ENCODE peak calls at places on chromosomes 16 and 17, in ten cellular contexts. M, X, O, P, U, G, D, L, W and J are unnamed samples.
A peak's percentile ranks its signal among the peaks of the same experiment; 100 is the strongest.

GRCh38 chr17:3890893-3891219 is 2.0 kb downstream of the CAMKK1 start:
- DNase-seq in W (no peak), D (no peak), M (no peak), U (no peak), G (no peak), P (no peak), X (no peak), L (no peak), O (no peak), J (no peak)

GRCh38 chr17:68973098-68973929 is 18.1 kb upstream of the ABCA8 start:
- DNase-seq in W (no peak), L (no peak), U (no peak), O (no peak), M (no peak), X (no peak), G (no peak), D (no peak), P (no peak), J (no peak)

GRCh38 chr16:89392881-89393730 is 97.3 kb downstream of the ANKRD11 start:
- DNase-seq in U (no peak), X (no peak), L (no peak), P (no peak), D (no peak), O (no peak), W (no peak), G (no peak), M (peak; percentile 1), J (no peak)

GRCh38 chr17:72657467-72658317 is 434.8 kb downstream of the SLC39A11 start:
- DNase-seq in L (no peak), W (no peak), M (no peak), P (no peak), G (no peak), O (no peak), X (no peak), U (no peak), D (no peak), J (peak; percentile 79)

GRCh38 chr17:81976332-81977210 is 858 bp upstream of the ASPSCR1 start:
- DNase-seq in P (peak; percentile 69), M (peak; percentile 83), X (no peak), U (no peak), G (no peak), L (no peak), O (no peak), W (peak; percentile 69), D (no peak), J (peak; percentile 28)

GRCh38 chr17:29619251-29619650 is 3.5 kb downstream of the CORO6 start:
- DNase-seq in G (no peak), X (peak; percentile 57), P (no peak), W (no peak), O (no peak), D (no peak), U (no peak), M (peak; percentile 18), L (no peak), J (peak; percentile 15)

GRCh38 chr16:56520251-56520577 is 390 bp upstream of the BBS2 start:
- DNase-seq in G (no peak), L (no peak), X (no peak), O (no peak), W (no peak), D (no peak), U (no peak), P (no peak), M (no peak), J (no peak)

GRCh38 chr17:17944253-17944652 is 27.9 kb downstream of the TOM1L2 start:
- DNase-seq in U (no peak), D (no peak), P (no peak), L (no peak), M (no peak), G (no peak), W (no peak), O (no peak), X (no peak), J (no peak)

GRCh38 chr17:4771519-4772234 is at the start of gene TM4SF5:
- DNase-seq in M (no peak), W (no peak), P (peak; percentile 76), O (no peak), X (no peak), G (no peak), L (no peak), D (no peak), U (no peak), J (peak; percentile 34)

GRCh38 chr17:80660527-80661198 is 116.0 kb downstream of the RPTOR start:
- DNase-seq in D (no peak), G (no peak), W (no peak), O (no peak), U (no peak), M (no peak), P (no peak), X (no peak), L (no peak), J (no peak)
- TF ChIP-seq CTCF in D (no peak), G (no peak), W (no peak), O (no peak), U (no peak), M (no peak), P (no peak), X (no peak), L (no peak), J (no peak)

GRCh38 chr17:46943511-46944393 is 20.8 kb downstream of the GOSR2 start:
- DNase-seq in W (peak; percentile 28), U (no peak), M (no peak), G (no peak), D (no peak), L (peak; percentile 51), O (no peak), X (peak; percentile 38), P (no peak), J (no peak)

GRCh38 chr17:46942441-46943217 is 19.7 kb downstream of the GOSR2 start:
- DNase-seq in W (peak; percentile 70), P (peak; percentile 74), X (peak; percentile 89), L (peak; percentile 63), G (peak; percentile 73), D (no peak), O (peak; percentile 55), M (no peak), U (no peak), J (peak; percentile 91)

GRCh38 chr17:46947236-46947635 is 24.3 kb downstream of the GOSR2 start:
- DNase-seq in G (peak; percentile 5), D (no peak), X (no peak), O (no peak), M (no peak), P (no peak), U (no peak), L (no peak), W (no peak), J (no peak)

GRCh38 chr17:46943218-46943510 is 20.2 kb downstream of the GOSR2 start:
- DNase-seq in G (no peak), W (no peak), U (no peak), X (no peak), D (no peak), O (no peak), P (no peak), M (no peak), L (no peak), J (no peak)

DNA sequence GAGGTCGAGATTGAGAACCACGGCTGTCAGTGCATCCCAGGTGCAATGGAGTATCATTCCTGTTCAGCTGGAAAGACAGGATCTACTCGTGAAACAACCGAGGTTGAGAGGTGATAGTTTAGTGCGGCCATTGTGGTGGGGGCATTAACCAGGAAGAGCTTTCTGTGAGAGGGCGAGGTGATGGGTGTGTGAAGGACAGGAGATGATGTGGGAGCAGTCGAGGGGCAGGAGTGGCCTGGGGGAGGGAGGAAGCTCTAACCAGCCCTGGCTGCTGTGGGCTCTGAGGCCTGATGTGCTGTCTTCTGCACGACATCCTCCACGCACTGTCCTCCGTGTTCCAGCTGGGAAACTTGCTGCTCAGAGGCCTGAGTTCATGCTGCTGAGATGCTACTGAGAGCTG is 22.0 kb downstream of the GOSR2 start:
- DNase-seq in O (no peak), P (no peak), U (peak; percentile 33), X (no peak), W (no peak), M (no peak), L (no peak), D (no peak), G (no peak), J (peak; percentile 48)
- TF ChIP-seq CTCF in O (no peak), P (no peak), U (no peak), X (no peak), W (no peak), M (no peak), L (no peak), D (no peak), G (no peak), J (no peak)

GRCh38 chr17:1905190-1905919 is 75.5 kb downstream of the RPA1 start:
- DNase-seq in W (no peak), P (no peak), U (no peak), D (no peak), M (no peak), O (no peak), G (no peak), L (no peak), X (no peak), J (no peak)

GRCh38 chr17:1907216-1907631 is 77.4 kb downstream of the RPA1 start:
- DNase-seq in X (no peak), W (no peak), M (peak; percentile 42), G (no peak), U (no peak), L (no peak), O (no peak), D (no peak), P (no peak), J (no peak)

GRCh38 chr17:1907818-1908698 is 78.3 kb downstream of the RPA1 start:
- DNase-seq in X (peak; percentile 64), P (no peak), O (no peak), D (no peak), U (no peak), M (peak; percentile 79), W (no peak), L (no peak), G (no peak), J (no peak)

GRCh38 chr17:1904273-1905052 is 74.7 kb downstream of the RPA1 start:
- DNase-seq in P (no peak), X (no peak), W (no peak), M (no peak), U (peak; percentile 23), O (no peak), L (no peak), G (peak; percentile 39), D (no peak), J (no peak)

GRCh38 chr17:1906622-1907021 is 76.8 kb downstream of the RPA1 start:
- DNase-seq in L (no peak), W (no peak), D (no peak), P (no peak), G (no peak), U (no peak), X (peak; percentile 21), M (no peak), O (no peak), J (no peak)
- TF ChIP-seq CTCF in L (no peak), W (no peak), D (no peak), P (no peak), G (no peak), U (no peak), X (no peak), M (no peak), O (no peak), J (no peak)

DNA sequence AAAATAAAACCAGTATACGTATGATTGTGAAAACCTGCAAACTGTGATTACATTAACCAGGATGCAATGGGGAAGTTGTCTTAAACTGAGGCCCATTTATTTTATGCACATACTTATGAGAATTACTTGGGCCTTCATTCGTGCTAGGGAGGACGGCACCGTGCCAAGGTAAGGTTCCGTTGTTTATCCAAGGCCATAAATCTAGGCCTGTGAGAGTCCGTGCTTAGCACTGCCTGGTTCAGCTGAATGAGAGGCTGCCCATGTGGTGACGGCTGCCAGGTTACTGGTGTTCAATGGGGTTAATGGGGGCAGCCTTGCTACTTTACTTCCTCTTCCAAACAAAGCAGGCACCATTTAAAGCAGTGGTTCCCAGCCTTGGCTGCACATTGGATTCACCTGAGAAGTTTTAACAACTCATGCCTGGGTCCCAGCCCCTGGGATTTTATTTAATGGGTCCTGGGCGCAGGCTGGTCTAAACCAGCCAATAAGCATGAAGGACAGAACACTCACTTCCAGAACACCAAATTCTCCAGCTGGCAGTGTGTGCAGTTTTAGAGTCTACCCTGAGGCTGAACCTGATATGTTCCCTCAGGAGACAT is 135.0 kb upstream of the NOL11 start:
- DNase-seq in U (peak; percentile 70), X (no peak), L (no peak), D (no peak), W (peak; percentile 76), M (no peak), O (no peak), P (peak; percentile 94), G (no peak), J (peak; percentile 75)
- TF ChIP-seq CTCF in U (no peak), X (no peak), L (no peak), D (no peak), W (no peak), M (no peak), O (no peak), P (no peak), G (no peak), J (no peak)